ENCODE peak calls at places on chromosomes 4 and X, in ten cellular contexts. V, R, K, W, Q, F, I, X, E and L are unnamed samples.

GRCh38 chr4:154348657-154349056 is 142.9 kb downstream of the DCHS2 start:
- DNase-seq in V (no peak), R (no peak), K (no peak), W (no peak), Q (no peak), F (no peak), I (no peak), X (no peak), E (no peak), L (no peak)

GRCh38 chr4:158750379-158750778 is 18.4 kb upstream of the FNIP2 start:
- DNase-seq in V (no peak), R (no peak), K (no peak), W (no peak), Q (no peak), F (no peak), I (no peak), X (no peak), E (no peak), L (no peak)

GRCh38 chr4:118033148-118034060 is 882 bp upstream of the NDST3 start:
- DNase-seq in V (peak), R (no peak), K (no peak), W (no peak), Q (no peak), F (peak), I (peak), X (no peak), E (peak), L (peak)

GRCh38 chr4:139229534-139230039 is 50.4 kb downstream of the MGARP start:
- DNase-seq in V (no peak), R (no peak), K (no peak), W (no peak), Q (peak), F (no peak), I (peak), X (no peak), E (peak), L (no peak)

GRCh38 chr4:165991325-165992180 is 118.5 kb downstream of the TLL1 start:
- DNase-seq in V (no peak), R (no peak), K (no peak), W (no peak), Q (no peak), F (no peak), I (no peak), X (no peak), E (no peak), L (no peak)

GRCh38 chr4:8737601-8738279 is 133.9 kb downstream of the HMX1 start:
- DNase-seq in V (peak), R (peak), K (no peak), W (no peak), Q (no peak), F (peak), I (no peak), X (no peak), E (no peak), L (no peak)

GRCh38 chr4:163542275-163542674 is 47.8 kb downstream of the TMA16 start:
- DNase-seq in V (no peak), R (no peak), K (no peak), W (no peak), Q (no peak), F (no peak), I (no peak), X (no peak), E (no peak), L (no peak)

GRCh38 chrX:97267916-97268680 is 384.4 kb downstream of the RPA4 start:
- DNase-seq in V (no peak), R (no peak), K (no peak), W (no peak), Q (no peak), F (no peak), I (no peak), X (no peak), E (no peak), L (no peak)

GRCh38 chr4:122639181-122639580 is 18.3 kb upstream of the IL21 start:
- DNase-seq in V (no peak), R (no peak), K (no peak), W (no peak), Q (no peak), F (no peak), I (no peak), X (no peak), E (no peak), L (no peak)

GRCh38 chrX:111928457-111928856 is 52.5 kb downstream of the TRPC5OS start:
- DNase-seq in V (no peak), R (no peak), K (no peak), W (no peak), Q (no peak), F (no peak), I (no peak), X (no peak), E (no peak), L (no peak)

GRCh38 chr4:94507708-94508107 is 56.0 kb downstream of the PDLIM5 start:
- DNase-seq in V (peak), R (no peak), K (no peak), W (peak), Q (no peak), F (no peak), I (no peak), X (peak), E (peak), L (no peak)

GRCh38 chr4:54941994-54942552 is 183.3 kb downstream of the KDR start:
- DNase-seq in V (no peak), R (peak), K (no peak), W (no peak), Q (no peak), F (no peak), I (no peak), X (peak), E (no peak), L (no peak)

GRCh38 chr4:24209131-24209530 is 319.3 kb upstream of the PPARGC1A start:
- DNase-seq in V (no peak), R (no peak), K (no peak), W (no peak), Q (no peak), F (no peak), I (no peak), X (no peak), E (no peak), L (no peak)

GRCh38 chrX:16573781-16574180 is 76.2 kb upstream of the S100G start:
- DNase-seq in V (no peak), R (no peak), K (no peak), W (no peak), Q (no peak), F (no peak), I (no peak), X (no peak), E (no peak), L (no peak)

GRCh38 chrX:7617994-7618393 is 225.0 kb upstream of the VCX start:
- DNase-seq in V (no peak), R (no peak), K (no peak), W (no peak), Q (no peak), F (no peak), I (no peak), X (no peak), E (no peak), L (no peak)

GRCh38 chr4:2686379-2687265 is 69.5 kb downstream of the TNIP2 start:
- DNase-seq in V (no peak), R (no peak), K (no peak), W (no peak), Q (no peak), F (no peak), I (no peak), X (no peak), E (no peak), L (no peak)

GRCh38 chrX:17737707-17738001 is 361 bp downstream of the SCML1 start:
- DNase-seq in V (no peak), R (no peak), K (no peak), W (no peak), Q (peak), F (no peak), I (no peak), X (no peak), E (no peak), L (no peak)

GRCh38 chr4:33930497-33930896 is 2313.8 kb downstream of the ARAP2 start:
- DNase-seq in V (no peak), R (no peak), K (no peak), W (no peak), Q (no peak), F (no peak), I (no peak), X (no peak), E (no peak), L (no peak)

GRCh38 chr4:9969526-9970398 is 51.5 kb downstream of the SLC2A9 start:
- DNase-seq in V (no peak), R (no peak), K (no peak), W (no peak), Q (no peak), F (no peak), I (no peak), X (no peak), E (no peak), L (no peak)

GRCh38 chr4:27764526-27764837 is 903.8 kb downstream of the STIM2 start:
- DNase-seq in V (no peak), R (no peak), K (no peak), W (no peak), Q (no peak), F (no peak), I (no peak), X (no peak), E (no peak), L (no peak)

GRCh38 chr4:124334119-124334518 is 378.4 kb downstream of the ANKRD50 start:
- DNase-seq in V (no peak), R (no peak), K (no peak), W (no peak), Q (no peak), F (no peak), I (peak), X (no peak), E (peak), L (no peak)

GRCh38 chr4:19380600-19380999 is 871.1 kb upstream of the SLIT2 start:
- DNase-seq in V (no peak), R (no peak), K (no peak), W (no peak), Q (no peak), F (no peak), I (no peak), X (no peak), E (no peak), L (no peak)

GRCh38 chrX:39897741-39898097 is 200.0 kb downstream of the BCOR start:
- DNase-seq in V (no peak), R (no peak), K (no peak), W (no peak), Q (no peak), F (no peak), I (no peak), X (no peak), E (no peak), L (no peak)

GRCh38 chr4:163300445-163300844 is 32.0 kb downstream of the NPY1R start:
- DNase-seq in V (no peak), R (no peak), K (no peak), W (no peak), Q (no peak), F (no peak), I (no peak), X (no peak), E (no peak), L (no peak)

GRCh38 chr4:150047546-150047945 is 30.7 kb upstream of the DCLK2 start:
- DNase-seq in V (no peak), R (no peak), K (no peak), W (no peak), Q (no peak), F (no peak), I (no peak), X (no peak), E (no peak), L (no peak)

GRCh38 chr4:18756661-18757060 is 735.1 kb upstream of the LCORL start:
- DNase-seq in V (no peak), R (no peak), K (no peak), W (no peak), Q (no peak), F (no peak), I (no peak), X (no peak), E (no peak), L (no peak)

GRCh38 chr4:56704074-56704473 is 23.0 kb upstream of the HOPX start:
- DNase-seq in V (no peak), R (no peak), K (no peak), W (no peak), Q (no peak), F (no peak), I (peak), X (no peak), E (no peak), L (no peak)

GRCh38 chr4:136369073-136369472 is 1163.2 kb downstream of the PCDH18 start:
- DNase-seq in V (no peak), R (no peak), K (no peak), W (no peak), Q (no peak), F (no peak), I (no peak), X (no peak), E (no peak), L (no peak)

GRCh38 chr4:41990029-41990382 is 324 bp upstream of the SLC30A9 start:
- DNase-seq in V (no peak), R (no peak), K (no peak), W (no peak), Q (no peak), F (no peak), I (no peak), X (no peak), E (no peak), L (no peak)

GRCh38 chr4:7899184-7899583 is 40.5 kb downstream of the AFAP1 start:
- DNase-seq in V (no peak), R (no peak), K (no peak), W (no peak), Q (no peak), F (no peak), I (no peak), X (no peak), E (no peak), L (no peak)

GRCh38 chrX:107429090-107429489 is 20.4 kb upstream of the FRMPD3 start:
- DNase-seq in V (no peak), R (no peak), K (no peak), W (no peak), Q (no peak), F (no peak), I (no peak), X (no peak), E (no peak), L (no peak)

GRCh38 chr4:72112514-72113156 is 80.8 kb downstream of the NPFFR2 start:
- DNase-seq in V (no peak), R (no peak), K (no peak), W (no peak), Q (peak), F (no peak), I (no peak), X (no peak), E (peak), L (no peak)

GRCh38 chr4:16890651-16891050 is 7.8 kb downstream of the LDB2 start:
- DNase-seq in V (no peak), R (no peak), K (no peak), W (no peak), Q (no peak), F (no peak), I (no peak), X (no peak), E (no peak), L (no peak)

GRCh38 chr4:161522031-161522430 is 641.8 kb downstream of the FSTL5 start:
- DNase-seq in V (no peak), R (no peak), K (no peak), W (no peak), Q (no peak), F (no peak), I (no peak), X (no peak), E (no peak), L (no peak)

GRCh38 chr4:139791681-139792080 is 126.1 kb downstream of the MGST2 start:
- DNase-seq in V (no peak), R (no peak), K (no peak), W (no peak), Q (no peak), F (no peak), I (no peak), X (no peak), E (no peak), L (no peak)

GRCh38 chr4:136713140-136713539 is 819.2 kb downstream of the PCDH18 start:
- DNase-seq in V (no peak), R (no peak), K (no peak), W (no peak), Q (no peak), F (no peak), I (no peak), X (no peak), E (no peak), L (no peak)

DNA sequence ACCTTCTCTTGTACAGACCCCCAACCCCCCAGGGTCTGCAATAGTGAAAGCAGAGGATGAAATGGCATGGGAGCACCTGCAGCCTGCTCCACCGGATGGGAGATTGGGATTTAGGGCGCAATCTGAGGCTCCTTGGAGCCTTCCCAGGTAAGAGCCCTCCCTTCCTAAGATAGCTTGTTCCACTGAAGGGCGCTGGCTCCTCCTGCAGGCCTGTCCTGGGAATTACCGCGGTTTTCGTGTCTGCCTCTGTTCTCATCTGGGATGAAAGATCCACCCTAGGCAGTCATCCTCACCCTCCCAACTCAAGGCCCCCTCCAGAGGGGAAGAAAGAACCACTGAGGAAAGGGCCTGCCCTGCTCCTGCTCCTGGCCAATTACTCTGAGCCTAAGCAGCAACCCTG is 547.6 kb downstream of the SMARCA1 start:
- DNase-seq in V (no peak), R (no peak), K (no peak), W (no peak), Q (peak), F (no peak), I (peak), X (no peak), E (no peak), L (no peak)
- TF ChIP-seq CTCF in V (peak), R (peak), K (peak), W (no peak), Q (peak), F (peak), I (peak), X (peak), E (no peak), L (peak)

DNA sequence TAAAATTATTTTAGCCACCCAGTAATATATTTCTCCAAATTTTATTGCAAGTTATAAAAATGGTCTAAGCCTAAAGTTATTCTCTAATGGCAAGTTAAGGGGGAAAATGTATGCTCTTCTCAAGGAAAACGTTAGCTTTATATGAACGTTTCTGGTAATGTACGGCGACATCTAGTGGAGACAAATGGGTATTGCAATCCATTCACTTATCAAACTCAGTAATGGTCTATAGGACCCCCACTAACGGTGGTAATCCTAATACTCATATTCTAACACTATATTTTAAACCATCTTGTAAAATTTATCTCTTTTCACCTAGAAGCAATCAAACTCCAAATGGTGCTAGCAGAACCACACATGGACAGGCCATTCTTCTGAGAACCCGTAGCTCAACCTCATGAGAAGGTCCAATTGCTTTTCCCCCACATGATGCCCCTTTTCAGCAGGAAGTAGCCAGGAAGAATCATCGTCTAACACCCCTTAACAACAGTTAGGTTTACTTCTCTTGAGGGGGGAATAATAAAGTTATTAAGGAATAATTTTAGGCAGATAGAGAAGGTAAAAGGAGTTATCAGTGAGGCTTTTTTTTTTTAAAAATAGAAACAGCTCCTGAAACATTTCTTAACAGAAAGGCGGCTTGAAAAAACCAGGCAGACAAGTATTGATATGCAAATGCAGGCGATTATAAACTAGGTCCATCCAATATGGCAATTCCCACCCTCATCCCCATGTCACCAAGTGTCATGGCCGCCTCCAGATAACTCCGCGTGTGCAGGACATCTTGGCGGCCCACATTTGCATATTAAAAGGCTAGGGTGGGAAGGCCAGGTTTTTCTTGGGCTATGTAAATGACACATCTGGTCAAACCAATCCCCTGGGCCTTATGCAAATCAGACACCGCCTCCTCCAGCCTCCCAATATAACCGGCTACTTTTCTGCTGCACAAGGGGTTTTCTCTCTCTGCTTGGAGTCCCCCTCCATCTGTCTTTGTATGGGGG is 35.0 kb downstream of the NUDT11 start:
- DNase-seq in V (no peak), R (peak), K (no peak), W (no peak), Q (peak), F (no peak), I (no peak), X (no peak), E (peak), L (no peak)
- TF ChIP-seq CTCF in V (peak), R (peak), K (peak), W (peak), Q (peak), F (peak), I (peak), X (peak), E (no peak), L (peak)

DNA sequence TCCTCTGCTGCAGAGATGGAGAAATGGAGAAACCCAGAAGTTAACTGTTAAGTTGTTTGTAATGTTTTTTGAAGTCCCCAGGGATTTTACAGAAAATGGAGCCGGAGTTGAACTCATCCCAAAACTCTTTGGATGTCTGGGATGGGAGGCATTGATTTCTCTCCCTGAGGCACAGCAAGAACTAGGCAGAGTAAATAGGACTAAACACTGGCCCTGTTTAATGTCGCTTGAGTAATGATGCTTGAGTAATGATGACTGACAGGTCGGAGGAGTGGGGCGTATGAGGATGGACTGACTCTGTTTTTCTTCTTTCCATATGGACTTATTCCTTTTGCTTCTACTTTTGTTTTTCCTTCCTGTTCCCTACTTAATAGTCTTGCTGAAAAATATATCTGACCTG is 69.9 kb downstream of the ARHGAP10 start:
- DNase-seq in V (no peak), R (no peak), K (no peak), W (no peak), Q (no peak), F (no peak), I (no peak), X (no peak), E (no peak), L (no peak)
- TF ChIP-seq CTCF in V (no peak), R (no peak), K (no peak), W (no peak), Q (no peak), F (no peak), I (no peak), X (no peak), E (no peak), L (no peak)

GRCh38 chr4:48295116-48295515 is 25.5 kb upstream of the TEC start:
- DNase-seq in V (no peak), R (no peak), K (no peak), W (no peak), Q (no peak), F (no peak), I (no peak), X (no peak), E (no peak), L (no peak)

DNA sequence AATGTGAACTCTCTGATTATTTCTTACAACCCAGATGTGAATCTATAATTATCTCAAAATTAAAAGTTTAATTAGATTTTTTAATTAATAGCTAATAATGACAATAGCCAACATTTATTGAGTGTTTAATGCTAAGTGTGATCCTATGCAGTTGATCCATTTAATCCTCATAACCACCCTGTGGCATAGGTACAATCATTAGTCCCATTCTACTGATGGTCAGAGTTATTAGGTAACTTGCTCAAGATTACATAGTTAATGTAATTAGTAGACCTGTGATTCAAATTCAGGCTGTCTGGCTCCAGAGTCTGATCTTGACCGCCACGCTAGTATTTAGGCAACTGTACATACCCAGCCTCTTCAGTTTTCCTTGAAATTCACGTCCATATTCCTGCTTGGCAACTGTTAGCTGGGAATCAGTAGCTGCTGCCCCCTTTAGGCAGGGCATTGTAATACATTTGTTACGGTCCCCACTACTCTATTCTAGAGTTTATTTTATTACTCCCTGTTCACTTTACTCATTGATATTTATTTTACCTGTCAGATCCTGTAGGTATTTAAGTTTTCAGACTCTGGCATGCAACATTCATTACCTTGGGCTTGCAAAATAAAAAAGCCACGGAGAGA is 20.6 kb upstream of the TEC start:
- DNase-seq in V (no peak), R (no peak), K (no peak), W (no peak), Q (peak), F (no peak), I (no peak), X (no peak), E (peak), L (no peak)
- TF ChIP-seq CTCF in V (peak), R (peak), K (peak), W (peak), Q (peak), F (no peak), I (no peak), X (peak), E (peak), L (peak)